ENCODE peak calls at places on chromosomes 2 and 18, in nine cellular contexts. U is dorsolateral prefrontal cortex, X is astrocyte of the cerebellum, G is bronchial epithelial cell, B is brain microvascular endothelial cell, A is neural crest cell, R is IMR-90, J is GM20000, S is K562. H is an unnamed sample.

GRCh38 chr2:46365913-46366674 is 68.9 kb downstream of the EPAS1 start:
- DNase-seq in G (no peak), A (no peak), U (no peak), X (no peak), R (peak; percentile 27), B (no peak), S (peak; percentile 41), J (no peak), H (no peak)

GRCh38 chr18:51946946-51947345 is 393.1 kb upstream of the DCC start:
- DNase-seq in J (no peak), A (no peak), U (no peak), S (no peak), X (no peak), G (no peak), B (no peak), R (no peak), H (no peak)

GRCh38 chr2:119066272-119066804 is 92.2 kb downstream of the C1QL2 start:
- DNase-seq in X (no peak), G (peak; percentile 63), S (no peak), A (no peak), B (no peak), R (no peak), J (no peak), U (no peak), H (no peak)

GRCh38 chr2:233040571-233040970 is 8.1 kb downstream of the NEU2 start:
- DNase-seq in B (no peak), S (no peak), A (no peak), X (no peak), U (no peak), G (no peak), R (no peak), J (no peak), H (no peak)

GRCh38 chr2:23844905-23845304 is 82.0 kb downstream of the ATAD2B start:
- DNase-seq in S (no peak), J (no peak), X (no peak), G (no peak), R (no peak), U (no peak), A (no peak), B (no peak), H (no peak)

GRCh38 chr2:85308951-85309555 is 18.7 kb downstream of the TGOLN2 start:
- DNase-seq in R (peak; percentile 67), A (no peak), S (no peak), J (no peak), G (no peak), B (no peak), X (no peak), U (peak; percentile 52), H (no peak)

GRCh38 chr2:177543007-177543760 is 150.6 kb downstream of the AGPS start:
- DNase-seq in U (no peak), G (peak; percentile 8), A (no peak), B (peak; percentile 91), S (no peak), R (peak; percentile 81), J (no peak), X (peak; percentile 94), H (no peak)

GRCh38 chr2:65220432-65221131 is 7.0 kb upstream of the ACTR2 start:
- DNase-seq in G (no peak), X (no peak), B (no peak), J (no peak), R (peak; percentile 31), U (no peak), S (no peak), A (no peak), H (no peak)

GRCh38 chr18:40932862-40933261 is 1022.2 kb upstream of the PIK3C3 start:
- DNase-seq in R (no peak), U (no peak), A (no peak), J (no peak), B (no peak), X (no peak), G (no peak), S (no peak), H (no peak)

GRCh38 chr2:159609933-159610523 is 6.3 kb downstream of the BAZ2B start:
- DNase-seq in X (no peak), G (no peak), B (no peak), J (no peak), R (no peak), S (no peak), U (no peak), A (no peak), H (no peak)

GRCh38 chr2:234611209-234611608 is 114.3 kb upstream of the ARL4C start:
- DNase-seq in X (no peak), J (no peak), R (no peak), A (no peak), S (peak; percentile 12), B (no peak), G (no peak), U (no peak), H (no peak)
- TF ChIP-seq CTCF in X (peak; percentile 39), J (no peak), R (peak; percentile 20), A (peak; percentile 56), S (peak; percentile 26), B (peak; percentile 66), G (peak; percentile 39), U (no peak), H (peak; percentile 48)

GRCh38 chr2:74532222-74532621 is 2.5 kb downstream of the HTRA2 start:
- DNase-seq in B (no peak), S (no peak), X (no peak), J (peak; percentile 52), G (peak; percentile 63), R (peak; percentile 66), A (no peak), U (no peak), H (no peak)
- TF ChIP-seq CTCF in B (no peak), S (peak; percentile 37), X (no peak), J (peak; percentile 25), G (peak; percentile 28), R (peak; percentile 55), A (no peak), U (peak; percentile 24), H (peak; percentile 31)

DNA sequence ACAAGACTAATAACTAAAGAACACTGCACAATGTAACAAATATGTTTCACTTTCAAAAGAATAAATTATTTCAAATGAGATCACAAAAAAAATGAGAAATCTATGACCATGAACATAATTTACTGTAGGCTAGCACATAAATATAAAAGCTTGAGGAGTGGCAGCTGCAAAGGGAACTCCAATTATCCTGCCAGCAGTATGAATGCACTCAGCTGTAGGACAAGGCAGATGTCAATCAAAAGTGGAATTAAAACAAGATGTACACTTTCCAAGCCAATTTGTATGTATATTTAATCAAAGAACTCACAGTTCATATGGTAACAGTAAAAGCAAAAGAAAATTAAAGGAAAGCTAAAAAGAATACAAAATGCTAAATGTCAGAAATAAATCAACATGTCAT is 76.6 kb upstream of the NCKAP5 start:
- DNase-seq in G (no peak), X (no peak), S (no peak), A (no peak), U (no peak), B (no peak), R (no peak), J (no peak), H (no peak)
- TF ChIP-seq CTCF in G (no peak), X (no peak), S (no peak), A (no peak), U (no peak), B (no peak), R (no peak), J (no peak), H (no peak)

GRCh38 chr2:20397811-20398447 is 47.3 kb upstream of the PUM2 start:
- DNase-seq in S (no peak), J (no peak), G (no peak), B (no peak), R (no peak), U (no peak), A (no peak), X (no peak), H (no peak)

GRCh38 chr2:20400306-20400705 is 46.6 kb upstream of the RHOB start:
- DNase-seq in R (no peak), G (no peak), A (no peak), X (no peak), U (no peak), J (no peak), B (no peak), S (no peak), H (no peak)

GRCh38 chr2:20393986-20394385 is 43.3 kb upstream of the PUM2 start:
- DNase-seq in X (no peak), J (no peak), B (no peak), G (no peak), A (no peak), S (no peak), R (no peak), U (no peak), H (no peak)

GRCh38 chr2:20398956-20399567 is 47.8 kb upstream of the RHOB start:
- DNase-seq in X (no peak), S (no peak), J (no peak), G (peak; percentile 37), B (no peak), U (no peak), R (peak; percentile 68), A (no peak), H (no peak)

DNA sequence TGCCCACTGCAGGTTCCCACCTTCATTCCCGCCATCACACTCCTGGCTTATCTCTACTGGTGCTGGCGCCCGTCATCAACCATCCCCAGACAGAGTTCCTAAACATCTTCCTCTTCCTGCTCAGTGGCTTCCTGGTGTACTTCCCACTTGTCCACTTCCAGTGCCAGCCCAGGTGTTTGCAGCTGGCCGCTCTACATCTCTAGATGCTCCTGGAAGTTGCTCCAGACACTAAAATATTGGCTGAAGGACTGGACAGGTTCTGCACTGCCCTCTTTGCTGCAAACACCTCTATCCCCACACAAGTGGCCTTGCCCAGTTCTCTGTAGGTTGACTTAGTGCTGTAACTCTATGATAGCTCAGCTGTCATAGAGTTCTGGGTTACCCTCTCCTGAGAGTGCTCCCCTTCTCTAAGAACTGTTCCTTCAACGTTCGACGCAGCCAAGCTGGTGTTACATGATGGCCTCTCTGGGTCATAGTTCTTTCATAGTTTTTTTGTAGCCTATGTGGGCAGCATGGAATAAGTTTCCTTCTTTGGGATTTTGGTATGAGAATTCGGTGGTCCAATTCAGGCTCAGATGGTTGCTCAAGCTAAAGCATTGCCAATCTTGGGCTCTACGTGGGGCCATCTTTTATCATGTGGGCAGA is 45.8 kb upstream of the PUM2 start:
- DNase-seq in R (no peak), J (no peak), B (no peak), X (no peak), U (no peak), G (no peak), A (no peak), S (no peak), H (no peak)
- TF ChIP-seq CTCF in R (no peak), J (no peak), B (no peak), X (no peak), U (no peak), G (no peak), A (no peak), S (peak; percentile 29), H (no peak)

GRCh38 chr18:7367336-7367735 is 136.4 kb downstream of the LRRC30 start:
- DNase-seq in G (no peak), B (no peak), R (no peak), U (no peak), A (no peak), S (peak; percentile 16), J (no peak), X (no peak), H (no peak)
- TF ChIP-seq CTCF in G (no peak), B (no peak), R (no peak), U (no peak), A (no peak), S (no peak), J (no peak), X (no peak), H (no peak)